ENCODE peak calls at places on chromosome 2, in ten cellular contexts. One of them, this sample, is unnamed.

GRCh38 chr2:132275396-132275795 is 113.6 kb upstream of the ANKRD30BL start:
- DNase-seq in heart right ventricle: no peak
- DNase-seq in anterior cingulate cortex: no peak
- DNase-seq in EL: no peak
- DNase-seq in CD8-positive, alpha-beta memory T cell: no peak
- DNase-seq in activated naive CD4-positive, alpha-beta T cell treated with anti-CD3 and anti-CD28 coated beads, Interleukin-2, amount 50 U/mL, for 16 hours: no peak
- DNase-seq in activated effector memory CD4-positive, alpha-beta T cell treated with anti-CD3 and anti-CD28 coated beads, Interleukin-2, amount 50 U/mL, for 16 hours: no peak
- DNase-seq in aorta: no peak
- DNase-seq in stimulated activated CD4-positive, alpha-beta T cell treated with anti-CD3 and anti-CD28 coated beads, Interleukin-15, amount 100 ng/mL, for 1 hour: no peak
- DNase-seq in GM12892: no peak
- DNase-seq in this sample: no peak

GRCh38 chr2:68237404-68237803 is 14.9 kb downstream of the PPP3R1 start:
- DNase-seq in aorta: no peak
- DNase-seq in EL: peak
- DNase-seq in anterior cingulate cortex: no peak
- DNase-seq in heart right ventricle: no peak
- DNase-seq in stimulated activated CD4-positive, alpha-beta T cell treated with anti-CD3 and anti-CD28 coated beads, Interleukin-15, amount 100 ng/mL, for 1 hour: no peak
- DNase-seq in GM12892: no peak
- DNase-seq in CD8-positive, alpha-beta memory T cell: no peak
- DNase-seq in activated effector memory CD4-positive, alpha-beta T cell treated with anti-CD3 and anti-CD28 coated beads, Interleukin-2, amount 50 U/mL, for 16 hours: no peak
- DNase-seq in activated naive CD4-positive, alpha-beta T cell treated with anti-CD3 and anti-CD28 coated beads, Interleukin-2, amount 50 U/mL, for 16 hours: no peak
- DNase-seq in this sample: no peak

GRCh38 chr2:191631754-191632153 is 46.2 kb upstream of the NABP1 start:
- DNase-seq in stimulated activated CD4-positive, alpha-beta T cell treated with anti-CD3 and anti-CD28 coated beads, Interleukin-15, amount 100 ng/mL, for 1 hour: no peak
- DNase-seq in activated effector memory CD4-positive, alpha-beta T cell treated with anti-CD3 and anti-CD28 coated beads, Interleukin-2, amount 50 U/mL, for 16 hours: no peak
- DNase-seq in CD8-positive, alpha-beta memory T cell: no peak
- DNase-seq in EL: peak
- DNase-seq in activated naive CD4-positive, alpha-beta T cell treated with anti-CD3 and anti-CD28 coated beads, Interleukin-2, amount 50 U/mL, for 16 hours: no peak
- DNase-seq in aorta: peak
- DNase-seq in anterior cingulate cortex: no peak
- DNase-seq in heart right ventricle: no peak
- DNase-seq in GM12892: no peak
- DNase-seq in this sample: peak

GRCh38 chr2:9908639-9909038 is 42.9 kb upstream of the GRHL1 start:
- DNase-seq in stimulated activated CD4-positive, alpha-beta T cell treated with anti-CD3 and anti-CD28 coated beads, Interleukin-15, amount 100 ng/mL, for 1 hour: no peak
- DNase-seq in anterior cingulate cortex: no peak
- DNase-seq in GM12892: no peak
- DNase-seq in EL: no peak
- DNase-seq in CD8-positive, alpha-beta memory T cell: no peak
- DNase-seq in activated naive CD4-positive, alpha-beta T cell treated with anti-CD3 and anti-CD28 coated beads, Interleukin-2, amount 50 U/mL, for 16 hours: no peak
- DNase-seq in heart right ventricle: no peak
- DNase-seq in activated effector memory CD4-positive, alpha-beta T cell treated with anti-CD3 and anti-CD28 coated beads, Interleukin-2, amount 50 U/mL, for 16 hours: no peak
- DNase-seq in aorta: no peak
- DNase-seq in this sample: no peak

GRCh38 chr2:11697103-11697871 is 27.3 kb upstream of the NTSR2 start:
- DNase-seq in activated effector memory CD4-positive, alpha-beta T cell treated with anti-CD3 and anti-CD28 coated beads, Interleukin-2, amount 50 U/mL, for 16 hours: no peak
- DNase-seq in activated naive CD4-positive, alpha-beta T cell treated with anti-CD3 and anti-CD28 coated beads, Interleukin-2, amount 50 U/mL, for 16 hours: no peak
- DNase-seq in EL: peak
- DNase-seq in stimulated activated CD4-positive, alpha-beta T cell treated with anti-CD3 and anti-CD28 coated beads, Interleukin-15, amount 100 ng/mL, for 1 hour: no peak
- DNase-seq in CD8-positive, alpha-beta memory T cell: no peak
- DNase-seq in anterior cingulate cortex: no peak
- DNase-seq in heart right ventricle: peak
- DNase-seq in GM12892: no peak
- DNase-seq in aorta: peak
- DNase-seq in this sample: peak

GRCh38 chr2:1605102-1605501 is 139.2 kb downstream of the PXDN start:
- DNase-seq in activated effector memory CD4-positive, alpha-beta T cell treated with anti-CD3 and anti-CD28 coated beads, Interleukin-2, amount 50 U/mL, for 16 hours: peak
- DNase-seq in stimulated activated CD4-positive, alpha-beta T cell treated with anti-CD3 and anti-CD28 coated beads, Interleukin-15, amount 100 ng/mL, for 1 hour: no peak
- DNase-seq in heart right ventricle: peak
- DNase-seq in aorta: peak
- DNase-seq in CD8-positive, alpha-beta memory T cell: peak
- DNase-seq in GM12892: no peak
- DNase-seq in EL: peak
- DNase-seq in activated naive CD4-positive, alpha-beta T cell treated with anti-CD3 and anti-CD28 coated beads, Interleukin-2, amount 50 U/mL, for 16 hours: no peak
- DNase-seq in anterior cingulate cortex: no peak
- DNase-seq in this sample: peak

GRCh38 chr2:65435625-65436168 is 3.3 kb upstream of the SPRED2 start:
- DNase-seq in heart right ventricle: peak
- DNase-seq in EL: peak
- DNase-seq in GM12892: peak
- DNase-seq in aorta: peak
- DNase-seq in activated naive CD4-positive, alpha-beta T cell treated with anti-CD3 and anti-CD28 coated beads, Interleukin-2, amount 50 U/mL, for 16 hours: peak
- DNase-seq in CD8-positive, alpha-beta memory T cell: no peak
- DNase-seq in activated effector memory CD4-positive, alpha-beta T cell treated with anti-CD3 and anti-CD28 coated beads, Interleukin-2, amount 50 U/mL, for 16 hours: peak
- DNase-seq in stimulated activated CD4-positive, alpha-beta T cell treated with anti-CD3 and anti-CD28 coated beads, Interleukin-15, amount 100 ng/mL, for 1 hour: peak
- DNase-seq in anterior cingulate cortex: peak
- DNase-seq in this sample: peak

GRCh38 chr2:136905779-136906178 is 140.4 kb downstream of the THSD7B start:
- DNase-seq in CD8-positive, alpha-beta memory T cell: no peak
- DNase-seq in heart right ventricle: no peak
- DNase-seq in aorta: no peak
- DNase-seq in stimulated activated CD4-positive, alpha-beta T cell treated with anti-CD3 and anti-CD28 coated beads, Interleukin-15, amount 100 ng/mL, for 1 hour: no peak
- DNase-seq in GM12892: no peak
- DNase-seq in EL: no peak
- DNase-seq in anterior cingulate cortex: no peak
- DNase-seq in activated naive CD4-positive, alpha-beta T cell treated with anti-CD3 and anti-CD28 coated beads, Interleukin-2, amount 50 U/mL, for 16 hours: no peak
- DNase-seq in activated effector memory CD4-positive, alpha-beta T cell treated with anti-CD3 and anti-CD28 coated beads, Interleukin-2, amount 50 U/mL, for 16 hours: no peak
- DNase-seq in this sample: no peak

GRCh38 chr2:32058130-32058529 is 5.2 kb upstream of the SPAST start:
- DNase-seq in anterior cingulate cortex: no peak
- DNase-seq in EL: peak
- DNase-seq in stimulated activated CD4-positive, alpha-beta T cell treated with anti-CD3 and anti-CD28 coated beads, Interleukin-15, amount 100 ng/mL, for 1 hour: no peak
- DNase-seq in aorta: no peak
- DNase-seq in CD8-positive, alpha-beta memory T cell: no peak
- DNase-seq in activated naive CD4-positive, alpha-beta T cell treated with anti-CD3 and anti-CD28 coated beads, Interleukin-2, amount 50 U/mL, for 16 hours: no peak
- DNase-seq in heart right ventricle: no peak
- DNase-seq in GM12892: no peak
- DNase-seq in activated effector memory CD4-positive, alpha-beta T cell treated with anti-CD3 and anti-CD28 coated beads, Interleukin-2, amount 50 U/mL, for 16 hours: no peak
- DNase-seq in this sample: no peak

GRCh38 chr2:84493494-84493893 is 22.8 kb upstream of the DNAH6 start:
- DNase-seq in heart right ventricle: no peak
- DNase-seq in activated effector memory CD4-positive, alpha-beta T cell treated with anti-CD3 and anti-CD28 coated beads, Interleukin-2, amount 50 U/mL, for 16 hours: no peak
- DNase-seq in aorta: no peak
- DNase-seq in GM12892: no peak
- DNase-seq in CD8-positive, alpha-beta memory T cell: no peak
- DNase-seq in activated naive CD4-positive, alpha-beta T cell treated with anti-CD3 and anti-CD28 coated beads, Interleukin-2, amount 50 U/mL, for 16 hours: no peak
- DNase-seq in stimulated activated CD4-positive, alpha-beta T cell treated with anti-CD3 and anti-CD28 coated beads, Interleukin-15, amount 100 ng/mL, for 1 hour: no peak
- DNase-seq in EL: peak
- DNase-seq in anterior cingulate cortex: no peak
- DNase-seq in this sample: no peak

GRCh38 chr2:174617120-174617519 is 19.5 kb upstream of the WIPF1 start:
- DNase-seq in anterior cingulate cortex: no peak
- DNase-seq in GM12892: no peak
- DNase-seq in activated effector memory CD4-positive, alpha-beta T cell treated with anti-CD3 and anti-CD28 coated beads, Interleukin-2, amount 50 U/mL, for 16 hours: no peak
- DNase-seq in activated naive CD4-positive, alpha-beta T cell treated with anti-CD3 and anti-CD28 coated beads, Interleukin-2, amount 50 U/mL, for 16 hours: no peak
- DNase-seq in CD8-positive, alpha-beta memory T cell: no peak
- DNase-seq in heart right ventricle: no peak
- DNase-seq in EL: no peak
- DNase-seq in stimulated activated CD4-positive, alpha-beta T cell treated with anti-CD3 and anti-CD28 coated beads, Interleukin-15, amount 100 ng/mL, for 1 hour: no peak
- DNase-seq in aorta: no peak
- DNase-seq in this sample: no peak

GRCh38 chr2:97646977-97647376 is 1.1 kb downstream of the COX5B start:
- DNase-seq in heart right ventricle: no peak
- DNase-seq in activated effector memory CD4-positive, alpha-beta T cell treated with anti-CD3 and anti-CD28 coated beads, Interleukin-2, amount 50 U/mL, for 16 hours: no peak
- DNase-seq in anterior cingulate cortex: no peak
- DNase-seq in stimulated activated CD4-positive, alpha-beta T cell treated with anti-CD3 and anti-CD28 coated beads, Interleukin-15, amount 100 ng/mL, for 1 hour: no peak
- DNase-seq in aorta: no peak
- DNase-seq in CD8-positive, alpha-beta memory T cell: no peak
- DNase-seq in activated naive CD4-positive, alpha-beta T cell treated with anti-CD3 and anti-CD28 coated beads, Interleukin-2, amount 50 U/mL, for 16 hours: no peak
- DNase-seq in EL: no peak
- DNase-seq in GM12892: no peak
- DNase-seq in this sample: no peak

GRCh38 chr2:127814677-127815076 is 3.7 kb upstream of the WDR33 start:
- DNase-seq in activated effector memory CD4-positive, alpha-beta T cell treated with anti-CD3 and anti-CD28 coated beads, Interleukin-2, amount 50 U/mL, for 16 hours: no peak
- DNase-seq in EL: no peak
- DNase-seq in GM12892: no peak
- DNase-seq in anterior cingulate cortex: no peak
- DNase-seq in heart right ventricle: no peak
- DNase-seq in CD8-positive, alpha-beta memory T cell: no peak
- DNase-seq in activated naive CD4-positive, alpha-beta T cell treated with anti-CD3 and anti-CD28 coated beads, Interleukin-2, amount 50 U/mL, for 16 hours: no peak
- DNase-seq in stimulated activated CD4-positive, alpha-beta T cell treated with anti-CD3 and anti-CD28 coated beads, Interleukin-15, amount 100 ng/mL, for 1 hour: no peak
- DNase-seq in aorta: no peak
- DNase-seq in this sample: no peak

GRCh38 chr2:65033178-65033577 is 23.0 kb upstream of the CEP68 start:
- DNase-seq in anterior cingulate cortex: no peak
- DNase-seq in GM12892: no peak
- DNase-seq in activated effector memory CD4-positive, alpha-beta T cell treated with anti-CD3 and anti-CD28 coated beads, Interleukin-2, amount 50 U/mL, for 16 hours: no peak
- DNase-seq in EL: peak
- DNase-seq in activated naive CD4-positive, alpha-beta T cell treated with anti-CD3 and anti-CD28 coated beads, Interleukin-2, amount 50 U/mL, for 16 hours: no peak
- DNase-seq in stimulated activated CD4-positive, alpha-beta T cell treated with anti-CD3 and anti-CD28 coated beads, Interleukin-15, amount 100 ng/mL, for 1 hour: no peak
- DNase-seq in CD8-positive, alpha-beta memory T cell: no peak
- DNase-seq in aorta: no peak
- DNase-seq in heart right ventricle: no peak
- DNase-seq in this sample: no peak

GRCh38 chr2:46117379-46117778 is 179.8 kb upstream of the EPAS1 start:
- DNase-seq in EL: peak
- DNase-seq in anterior cingulate cortex: no peak
- DNase-seq in aorta: no peak
- DNase-seq in heart right ventricle: no peak
- DNase-seq in CD8-positive, alpha-beta memory T cell: no peak
- DNase-seq in activated effector memory CD4-positive, alpha-beta T cell treated with anti-CD3 and anti-CD28 coated beads, Interleukin-2, amount 50 U/mL, for 16 hours: no peak
- DNase-seq in stimulated activated CD4-positive, alpha-beta T cell treated with anti-CD3 and anti-CD28 coated beads, Interleukin-15, amount 100 ng/mL, for 1 hour: no peak
- DNase-seq in GM12892: no peak
- DNase-seq in activated naive CD4-positive, alpha-beta T cell treated with anti-CD3 and anti-CD28 coated beads, Interleukin-2, amount 50 U/mL, for 16 hours: no peak
- DNase-seq in this sample: no peak

GRCh38 chr2:145352499-145352898 is 832.6 kb upstream of the ZEB2 start:
- DNase-seq in stimulated activated CD4-positive, alpha-beta T cell treated with anti-CD3 and anti-CD28 coated beads, Interleukin-15, amount 100 ng/mL, for 1 hour: no peak
- DNase-seq in CD8-positive, alpha-beta memory T cell: no peak
- DNase-seq in aorta: no peak
- DNase-seq in activated effector memory CD4-positive, alpha-beta T cell treated with anti-CD3 and anti-CD28 coated beads, Interleukin-2, amount 50 U/mL, for 16 hours: no peak
- DNase-seq in activated naive CD4-positive, alpha-beta T cell treated with anti-CD3 and anti-CD28 coated beads, Interleukin-2, amount 50 U/mL, for 16 hours: no peak
- DNase-seq in anterior cingulate cortex: no peak
- DNase-seq in heart right ventricle: no peak
- DNase-seq in EL: no peak
- DNase-seq in GM12892: no peak
- DNase-seq in this sample: no peak

GRCh38 chr2:172134270-172134669 is 31.6 kb upstream of the DLX2 start:
- DNase-seq in activated effector memory CD4-positive, alpha-beta T cell treated with anti-CD3 and anti-CD28 coated beads, Interleukin-2, amount 50 U/mL, for 16 hours: no peak
- DNase-seq in activated naive CD4-positive, alpha-beta T cell treated with anti-CD3 and anti-CD28 coated beads, Interleukin-2, amount 50 U/mL, for 16 hours: no peak
- DNase-seq in aorta: no peak
- DNase-seq in anterior cingulate cortex: no peak
- DNase-seq in heart right ventricle: no peak
- DNase-seq in stimulated activated CD4-positive, alpha-beta T cell treated with anti-CD3 and anti-CD28 coated beads, Interleukin-15, amount 100 ng/mL, for 1 hour: no peak
- DNase-seq in CD8-positive, alpha-beta memory T cell: no peak
- DNase-seq in EL: no peak
- DNase-seq in GM12892: no peak
- DNase-seq in this sample: no peak

This sample was measured in Right ventricle myocardium superior.